ENCODE peak calls at places on chromosomes 5 and 9, in ten cellular contexts. V, Q, M, Y, J, G, X, O, T and C are unnamed samples. For H3K36me3 and H3K4me1, the result is how much of the 10 kb centered on the place peaks cover.

GRCh38 chr5:133799556-133799955 is 168.9 kb downstream of the C5orf15 start:
- DNase-seq in V (no peak), Q (no peak), M (no peak), Y (no peak), J (no peak), G (no peak), X (no peak), O (no peak), T (no peak), C (no peak)

GRCh38 chr9:124017929-124018730 is 6.6 kb downstream of the LHX2 start:
- DNase-seq in V (no peak), Q (no peak), M (no peak), Y (no peak), J (no peak), G (no peak), X (no peak), O (no peak), T (no peak), C (no peak)

GRCh38 chr5:1515921-1516571 is 7.7 kb downstream of the LPCAT1 start:
- DNase-seq in V (peak), Q (peak), M (peak), Y (no peak), J (peak), G (no peak), X (no peak), O (peak), T (peak), C (no peak)

GRCh38 chr9:37913480-37914153 is 9.7 kb upstream of the SLC25A51 start:
- DNase-seq in V (peak), Q (peak), M (peak), Y (peak), J (no peak), G (peak), X (peak), O (peak), T (peak), C (peak)

GRCh38 chr5:131974956-131975726 is 29.7 kb upstream of the MEIKIN start:
- DNase-seq in V (no peak), Q (no peak), M (no peak), Y (peak), J (no peak), G (no peak), X (no peak), O (no peak), T (no peak), C (no peak)

GRCh38 chr5:9094582-9094981 is 451.3 kb downstream of the SEMA5A start:
- DNase-seq in V (no peak), Q (no peak), M (no peak), Y (no peak), J (no peak), G (no peak), X (no peak), O (peak), T (no peak), C (no peak)

GRCh38 chr5:58075907-58076306 is 384.0 kb downstream of the PLK2 start:
- DNase-seq in V (no peak), Q (no peak), M (no peak), Y (no peak), J (no peak), G (no peak), X (no peak), O (no peak), T (no peak), C (no peak)

GRCh38 chr9:77943053-77943452 is 88.6 kb downstream of the GNAQ start:
- DNase-seq in V (no peak), Q (no peak), M (no peak), Y (no peak), J (no peak), G (no peak), X (no peak), O (no peak), T (no peak), C (no peak)

GRCh38 chr9:35757527-35758275 is 3.6 kb upstream of the MSMP start:
- DNase-seq in V (no peak), Q (no peak), M (no peak), Y (no peak), J (no peak), G (no peak), X (no peak), O (no peak), T (peak), C (no peak)

GRCh38 chr5:147223343-147223742 is 11.5 kb upstream of the STK32A start:
- DNase-seq in V (no peak), Q (no peak), M (no peak), Y (no peak), J (no peak), G (no peak), X (no peak), O (no peak), T (no peak), C (no peak)

GRCh38 chr5:14416709-14417108 is 164.9 kb upstream of the OTULINL start:
- DNase-seq in V (no peak), Q (no peak), M (no peak), Y (no peak), J (no peak), G (no peak), X (no peak), O (no peak), T (no peak), C (no peak)

GRCh38 chr5:177576169-177576568 is 15.8 kb upstream of the TMED9 start:
- DNase-seq in V (no peak), Q (no peak), M (peak), Y (no peak), J (no peak), G (no peak), X (no peak), O (no peak), T (no peak), C (no peak)

GRCh38 chr9:133448487-133448972 is 11.2 kb upstream of the CACFD1 start:
- DNase-seq in V (no peak), Q (no peak), M (no peak), Y (no peak), J (peak), G (no peak), X (no peak), O (no peak), T (no peak), C (no peak)

GRCh38 chr5:67793418-67793817 is 422.1 kb upstream of the PIK3R1 start:
- DNase-seq in V (no peak), Q (no peak), M (no peak), Y (no peak), J (no peak), G (no peak), X (no peak), O (no peak), T (no peak), C (no peak)

GRCh38 chr9:111975709-111976108 is 79.1 kb downstream of the UGCG start:
- DNase-seq in V (peak), Q (peak), M (no peak), Y (no peak), J (no peak), G (peak), X (no peak), O (no peak), T (no peak), C (no peak)

GRCh38 chr5:147245381-147246055 is 10.7 kb downstream of the STK32A start:
- DNase-seq in V (no peak), Q (no peak), M (no peak), Y (no peak), J (no peak), G (no peak), X (no peak), O (no peak), T (no peak), C (no peak)

DNA sequence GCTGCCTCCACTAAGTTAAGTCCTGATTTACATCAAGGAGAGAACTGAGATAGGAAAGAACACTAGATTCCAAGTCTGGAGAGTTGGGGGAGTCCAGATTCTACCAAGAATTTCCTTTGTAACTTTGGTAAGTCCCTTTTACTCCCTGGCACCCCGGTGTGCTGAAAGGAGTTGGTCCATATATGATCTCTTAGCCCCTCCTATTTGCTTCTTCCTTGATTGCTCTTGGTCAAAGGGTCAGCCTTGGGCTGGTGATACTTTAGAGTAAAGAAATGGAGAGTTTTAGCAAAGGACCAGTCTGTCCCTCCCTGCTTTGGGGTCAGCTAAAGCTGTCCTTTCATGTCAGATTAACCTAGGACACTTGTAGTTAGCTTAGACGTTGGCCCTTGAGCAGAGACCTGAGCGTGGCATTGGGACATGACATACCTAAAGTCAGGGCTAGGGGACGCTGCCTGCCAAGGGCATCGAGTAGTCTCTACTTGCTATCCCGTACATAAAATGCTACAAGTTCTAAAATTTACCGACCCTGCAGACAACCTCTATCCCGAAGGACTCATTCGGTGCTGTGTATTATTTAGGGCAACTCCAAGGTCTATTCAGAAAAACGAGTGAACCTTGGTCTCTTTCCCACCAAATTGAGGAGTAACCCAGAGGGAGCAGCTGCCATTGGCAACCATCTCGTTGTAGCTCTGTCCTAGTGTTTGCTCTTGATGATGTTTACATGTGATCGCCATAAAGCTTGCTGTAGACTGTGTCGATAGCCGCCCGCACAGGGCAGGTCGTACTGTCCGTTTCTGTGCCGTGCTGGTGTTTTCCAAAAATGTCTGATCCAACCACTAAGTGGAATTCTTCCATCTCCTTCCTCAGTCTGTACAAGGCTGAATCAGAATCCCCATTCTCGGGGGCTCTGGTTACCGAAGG is 94.3 kb downstream of the PDE6A start:
- DNase-seq in V (no peak), Q (no peak), M (no peak), Y (no peak), J (no peak), G (no peak), X (no peak), O (no peak), T (no peak), C (no peak)
- TF ChIP-seq CTCF in V (no peak), Q (no peak), M (no peak), Y (no peak), J (no peak), G (no peak), X (no peak), O (no peak), T (no peak), C (no peak)

DNA sequence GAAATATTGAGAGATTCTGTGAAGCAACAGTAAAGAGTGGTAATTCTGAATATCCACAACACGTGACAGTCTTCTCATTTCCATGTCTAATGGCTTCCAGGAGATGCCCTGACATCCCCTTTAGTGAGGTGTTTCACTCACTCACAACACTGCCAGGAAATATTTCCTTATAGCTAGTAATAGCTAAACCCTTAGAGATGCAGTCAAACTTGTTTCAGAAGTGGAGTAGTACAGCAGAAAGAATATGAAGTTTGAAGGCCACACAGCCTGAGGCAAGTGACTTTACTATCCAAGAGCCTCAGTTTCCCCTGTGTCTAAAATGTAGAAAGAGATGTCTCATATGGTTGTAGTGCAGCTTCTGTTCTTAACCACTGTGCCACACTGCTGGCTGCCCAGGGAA is 139.2 kb downstream of the CDK5RAP2 start:
- DNase-seq in V (no peak), Q (no peak), M (no peak), Y (no peak), J (no peak), G (no peak), X (no peak), O (no peak), T (no peak), C (no peak)
- H3K36me3 ChIP-seq in V (under half), Q (under half), M (under half), Y (under half), J (under half), G (under half), X (under half), O (under half), T (under half), C (half or more)

GRCh38 chr9:128066713-128067621 is at the start of gene NAIF1:
- DNase-seq in V (peak), Q (peak), M (peak), Y (peak), J (peak), G (peak), X (peak), O (peak), T (peak), C (peak)

GRCh38 chr9:128070874-128071273 is 2.8 kb downstream of the SLC25A25 start:
- DNase-seq in V (no peak), Q (no peak), M (no peak), Y (no peak), J (no peak), G (no peak), X (no peak), O (no peak), T (no peak), C (no peak)

GRCh38 chr9:128067898-128068655 is at the start of gene SLC25A25:
- DNase-seq in V (peak), Q (peak), M (peak), Y (peak), J (peak), G (peak), X (peak), O (peak), T (peak), C (peak)

GRCh38 chr9:128067622-128067897 is 440 bp upstream of the NAIF1 start:
- DNase-seq in V (no peak), Q (no peak), M (no peak), Y (no peak), J (no peak), G (no peak), X (no peak), O (no peak), T (no peak), C (no peak)

GRCh38 chr9:128068656-128069221 is 707 bp downstream of the SLC25A25 start:
- DNase-seq in V (no peak), Q (no peak), M (no peak), Y (peak), J (no peak), G (no peak), X (no peak), O (no peak), T (no peak), C (no peak)
- H3K4me1 ChIP-seq in V (half or more), Q (half or more), M (under half), Y (under half), J (under half), G (under half), X (half or more), O (under half), T (under half), C (under half)

GRCh38 chr5:71705416-71705815 is 13.7 kb upstream of the CARTPT start:
- DNase-seq in V (no peak), Q (no peak), M (no peak), Y (no peak), J (no peak), G (no peak), X (no peak), O (no peak), T (no peak), C (no peak)

GRCh38 chr5:71703941-71704340 is 15.1 kb upstream of the CARTPT start:
- DNase-seq in V (no peak), Q (no peak), M (no peak), Y (no peak), J (no peak), G (no peak), X (no peak), O (no peak), T (no peak), C (no peak)

GRCh38 chr5:71701409-71701808 is 17.7 kb upstream of the CARTPT start:
- DNase-seq in V (no peak), Q (no peak), M (no peak), Y (no peak), J (no peak), G (no peak), X (no peak), O (no peak), T (no peak), C (no peak)

DNA sequence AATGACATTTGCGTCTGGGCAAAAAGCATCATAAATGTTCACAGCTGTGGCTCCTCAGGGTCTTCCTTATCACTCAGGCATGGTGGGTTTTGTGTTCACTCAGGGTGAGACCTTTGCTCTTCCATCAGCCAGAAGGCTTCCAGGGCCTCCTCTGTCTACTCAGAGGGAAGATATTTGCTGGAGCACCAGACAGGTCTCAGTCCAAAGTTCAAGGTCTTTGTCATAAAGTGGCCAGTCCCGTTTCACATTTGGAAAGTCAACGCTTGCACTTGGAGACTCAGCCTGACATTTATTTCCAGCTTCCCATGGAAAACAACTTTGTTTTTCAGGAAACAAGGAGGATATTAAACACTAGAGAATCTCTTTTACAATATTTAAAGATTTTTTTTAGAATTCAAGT is 12.2 kb upstream of the CARTPT start:
- DNase-seq in V (no peak), Q (no peak), M (no peak), Y (no peak), J (no peak), G (no peak), X (no peak), O (no peak), T (no peak), C (no peak)
- TF ChIP-seq CTCF in V (no peak), Q (no peak), M (no peak), Y (no peak), J (no peak), G (no peak), X (no peak), O (no peak), T (no peak), C (no peak)

DNA sequence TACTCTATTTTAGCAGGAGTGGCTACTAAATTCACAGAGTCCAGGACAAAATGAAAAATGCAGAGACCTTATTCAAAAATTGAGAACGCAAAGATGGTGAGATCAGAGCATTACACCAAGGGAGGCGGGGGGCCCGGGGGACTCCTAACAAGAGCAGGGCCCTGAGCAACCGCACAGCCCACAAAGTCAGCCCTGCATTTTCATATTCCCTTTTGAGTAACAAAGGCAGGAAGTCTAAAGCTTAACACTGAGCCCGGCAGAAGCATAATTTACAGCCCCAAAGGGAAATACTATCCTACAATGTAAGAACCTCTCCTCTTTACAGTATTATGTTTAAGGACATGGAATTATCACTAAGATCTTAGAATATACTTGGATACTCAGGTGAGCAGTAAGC is 69.3 kb downstream of the TLE1 start:
- DNase-seq in V (no peak), Q (no peak), M (no peak), Y (no peak), J (no peak), G (no peak), X (no peak), O (no peak), T (no peak), C (no peak)
- H3K36me3 ChIP-seq in V (under half), Q (under half), M (under half), Y (under half), J (under half), G (under half), X (under half), O (under half), T (under half), C (under half)